ENCODE peak calls at places on chromosomes 12 and 14, in four cellular contexts. One of them, this sample, is unnamed.

GRCh38 chr14:55578511-55578910 is 1.5 kb upstream of the KTN1 start:
- DNase-seq in fibroblast of lung: no peak
- DNase-seq in activated CD4-positive, alpha-beta T cell treated with anti-CD3 and anti-CD28 coated beads, Interleukin-2, amount 10 ng/mL, durations not matched to agents 7 days and 5 days: no peak
- DNase-seq in HTR-8/SVneo: no peak
- DNase-seq in this sample: no peak

GRCh38 chr12:110004598-110004997 is 5.4 kb downstream of the ANKRD13A start:
- DNase-seq in fibroblast of lung: no peak
- DNase-seq in HTR-8/SVneo: no peak
- DNase-seq in activated CD4-positive, alpha-beta T cell treated with anti-CD3 and anti-CD28 coated beads, Interleukin-2, amount 10 ng/mL, durations not matched to agents 7 days and 5 days: no peak
- DNase-seq in this sample: no peak

GRCh38 chr12:54251667-54252284 is 28.1 kb downstream of the CBX5 start:
- DNase-seq in fibroblast of lung: peak; percentile 35
- DNase-seq in HTR-8/SVneo: peak; percentile 64
- DNase-seq in activated CD4-positive, alpha-beta T cell treated with anti-CD3 and anti-CD28 coated beads, Interleukin-2, amount 10 ng/mL, durations not matched to agents 7 days and 5 days: peak; percentile 27
- DNase-seq in this sample: peak; percentile 58

GRCh38 chr14:102913341-102914211 is 8.9 kb upstream of the AMN start:
- DNase-seq in activated CD4-positive, alpha-beta T cell treated with anti-CD3 and anti-CD28 coated beads, Interleukin-2, amount 10 ng/mL, durations not matched to agents 7 days and 5 days: no peak
- DNase-seq in HTR-8/SVneo: no peak
- DNase-seq in fibroblast of lung: no peak
- DNase-seq in this sample: no peak

GRCh38 chr12:14267724-14268123 is 97.8 kb upstream of the ATF7IP start:
- DNase-seq in activated CD4-positive, alpha-beta T cell treated with anti-CD3 and anti-CD28 coated beads, Interleukin-2, amount 10 ng/mL, durations not matched to agents 7 days and 5 days: no peak
- DNase-seq in HTR-8/SVneo: no peak
- DNase-seq in fibroblast of lung: no peak
- DNase-seq in this sample: no peak

GRCh38 chr14:36524220-36524837 is 4.3 kb upstream of the NKX2-1 start:
- DNase-seq in HTR-8/SVneo: no peak
- DNase-seq in fibroblast of lung: no peak
- DNase-seq in activated CD4-positive, alpha-beta T cell treated with anti-CD3 and anti-CD28 coated beads, Interleukin-2, amount 10 ng/mL, durations not matched to agents 7 days and 5 days: no peak
- DNase-seq in this sample: no peak

GRCh38 chr14:19823178-19823577 is 19.6 kb downstream of the OR4N2 start:
- DNase-seq in activated CD4-positive, alpha-beta T cell treated with anti-CD3 and anti-CD28 coated beads, Interleukin-2, amount 10 ng/mL, durations not matched to agents 7 days and 5 days: no peak
- DNase-seq in HTR-8/SVneo: no peak
- DNase-seq in fibroblast of lung: no peak
- DNase-seq in this sample: no peak

GRCh38 chr12:53286448-53286847 is 8.9 kb upstream of the PFDN5 start:
- DNase-seq in activated CD4-positive, alpha-beta T cell treated with anti-CD3 and anti-CD28 coated beads, Interleukin-2, amount 10 ng/mL, durations not matched to agents 7 days and 5 days: no peak
- DNase-seq in fibroblast of lung: no peak
- DNase-seq in HTR-8/SVneo: no peak
- DNase-seq in this sample: no peak

GRCh38 chr14:32192712-32193373 is 9.0 kb upstream of the RNU6-7 start:
- DNase-seq in activated CD4-positive, alpha-beta T cell treated with anti-CD3 and anti-CD28 coated beads, Interleukin-2, amount 10 ng/mL, durations not matched to agents 7 days and 5 days: no peak
- DNase-seq in fibroblast of lung: no peak
- DNase-seq in HTR-8/SVneo: no peak
- DNase-seq in this sample: no peak

This sample was measured in CD4-positive, CD25-positive, alpha-beta regulatory T cell.